ENCODE peak calls at places on chromosomes 5 and 9, in four cellular contexts. One of them, this sample, is unnamed.

GRCh38 chr9:4839470-4839912 is 46.7 kb downstream of the RCL1 start:
- DNase-seq in brain microvascular endothelial cell: peak; percentile 51
- DNase-seq in gastrocnemius medialis: no peak
- DNase-seq in GM23338: no peak
- DNase-seq in this sample: no peak

GRCh38 chr5:178107889-178108288 is 5.4 kb upstream of the N4BP3 start:
- DNase-seq in GM23338: peak; percentile 50
- DNase-seq in brain microvascular endothelial cell: no peak
- DNase-seq in gastrocnemius medialis: no peak
- DNase-seq in this sample: no peak

GRCh38 chr5:73701566-73701965 is 75.6 kb downstream of the ARHGEF28 start:
- DNase-seq in brain microvascular endothelial cell: no peak
- DNase-seq in GM23338: no peak
- DNase-seq in gastrocnemius medialis: no peak
- DNase-seq in this sample: no peak

GRCh38 chr9:122315534-122315933 is 50.9 kb downstream of the MRRF start:
- DNase-seq in brain microvascular endothelial cell: no peak
- DNase-seq in gastrocnemius medialis: no peak
- DNase-seq in GM23338: no peak
- DNase-seq in this sample: no peak

GRCh38 chr9:69425402-69425801 is 100.4 kb downstream of the ENTREP1 start:
- DNase-seq in GM23338: no peak
- DNase-seq in gastrocnemius medialis: no peak
- DNase-seq in brain microvascular endothelial cell: no peak
- DNase-seq in this sample: no peak

GRCh38 chr5:10662083-10662482 is 98.2 kb downstream of the ANKRD33B start:
- DNase-seq in brain microvascular endothelial cell: no peak
- DNase-seq in gastrocnemius medialis: no peak
- DNase-seq in GM23338: no peak
- DNase-seq in this sample: no peak

GRCh38 chr5:147507480-147508126 is 2.3 kb downstream of the DPYSL3 start:
- DNase-seq in GM23338: no peak
- DNase-seq in gastrocnemius medialis: no peak
- DNase-seq in brain microvascular endothelial cell: no peak
- DNase-seq in this sample: no peak

GRCh38 chr9:83296123-83296522 is 233.2 kb upstream of the RASEF start:
- DNase-seq in brain microvascular endothelial cell: peak; percentile 4
- DNase-seq in gastrocnemius medialis: no peak
- DNase-seq in GM23338: peak; percentile 21
- DNase-seq in this sample: no peak

GRCh38 chr5:5650949-5651348 is 228.5 kb downstream of the ICE1 start:
- DNase-seq in brain microvascular endothelial cell: no peak
- DNase-seq in GM23338: no peak
- DNase-seq in gastrocnemius medialis: no peak
- DNase-seq in this sample: no peak

GRCh38 chr9:3517377-3518048 is 8.3 kb downstream of the RFX3 start:
- DNase-seq in GM23338: no peak
- DNase-seq in gastrocnemius medialis: no peak
- DNase-seq in brain microvascular endothelial cell: no peak
- DNase-seq in this sample: no peak

GRCh38 chr5:152061095-152061494 is 136.4 kb upstream of the GLRA1 start:
- DNase-seq in GM23338: no peak
- DNase-seq in brain microvascular endothelial cell: no peak
- DNase-seq in gastrocnemius medialis: no peak
- DNase-seq in this sample: no peak

GRCh38 chr5:9721161-9721560 is 91.0 kb upstream of the TAS2R1 start:
- DNase-seq in brain microvascular endothelial cell: no peak
- DNase-seq in GM23338: no peak
- DNase-seq in gastrocnemius medialis: no peak
- DNase-seq in this sample: peak; percentile 91

GRCh38 chr9:135804588-135805421 is 102.5 kb downstream of the CAMSAP1 start:
- DNase-seq in brain microvascular endothelial cell: no peak
- DNase-seq in gastrocnemius medialis: no peak
- DNase-seq in GM23338: peak; percentile 65
- DNase-seq in this sample: no peak

GRCh38 chr9:71819115-71819739 is 50.9 kb upstream of the CEMIP2 start:
- DNase-seq in gastrocnemius medialis: no peak
- DNase-seq in brain microvascular endothelial cell: peak; percentile 26
- DNase-seq in GM23338: peak; percentile 59
- DNase-seq in this sample: no peak

GRCh38 chr5:77168187-77168883 is 42.1 kb upstream of the PDE8B start:
- DNase-seq in gastrocnemius medialis: peak; percentile 16
- DNase-seq in GM23338: no peak
- DNase-seq in brain microvascular endothelial cell: peak; percentile 56
- DNase-seq in this sample: peak; percentile 88

GRCh38 chr5:6603643-6604042 is 29.2 kb downstream of the NSUN2 start:
- DNase-seq in brain microvascular endothelial cell: no peak
- DNase-seq in GM23338: no peak
- DNase-seq in gastrocnemius medialis: no peak
- DNase-seq in this sample: no peak

GRCh38 chr5:65914644-65915196 is 11.7 kb upstream of the ERBIN start:
- DNase-seq in gastrocnemius medialis: no peak
- DNase-seq in brain microvascular endothelial cell: no peak
- DNase-seq in GM23338: no peak
- DNase-seq in this sample: no peak

GRCh38 chr5:4563400-4563799 is 576.7 kb upstream of the ADAMTS16 start:
- DNase-seq in GM23338: peak; percentile 89
- DNase-seq in gastrocnemius medialis: no peak
- DNase-seq in brain microvascular endothelial cell: no peak
- DNase-seq in this sample: no peak

GRCh38 chr5:41968153-41968723 is 43.2 kb downstream of the FBXO4 start:
- DNase-seq in GM23338: peak; percentile 5
- DNase-seq in brain microvascular endothelial cell: no peak
- DNase-seq in gastrocnemius medialis: no peak
- DNase-seq in this sample: no peak

GRCh38 chr9:105993051-105993854 is 298.9 kb downstream of the TMEM38B start:
- DNase-seq in gastrocnemius medialis: no peak
- DNase-seq in GM23338: no peak
- DNase-seq in brain microvascular endothelial cell: no peak
- DNase-seq in this sample: no peak

GRCh38 chr9:107874591-107875374 is 385.2 kb upstream of the KLF4 start:
- DNase-seq in brain microvascular endothelial cell: no peak
- DNase-seq in gastrocnemius medialis: no peak
- DNase-seq in GM23338: no peak
- DNase-seq in this sample: no peak

GRCh38 chr5:167608708-167609272 is 682.7 kb upstream of the WWC1 start:
- DNase-seq in gastrocnemius medialis: no peak
- DNase-seq in brain microvascular endothelial cell: no peak
- DNase-seq in GM23338: peak; percentile 5
- DNase-seq in this sample: no peak

GRCh38 chr5:38228914-38229313 is 29.4 kb upstream of the EGFLAM start:
- DNase-seq in brain microvascular endothelial cell: no peak
- DNase-seq in gastrocnemius medialis: no peak
- DNase-seq in GM23338: no peak
- DNase-seq in this sample: no peak

GRCh38 chr5:2186472-2187015 is 303.8 kb upstream of the IRX4 start:
- DNase-seq in GM23338: no peak
- DNase-seq in gastrocnemius medialis: no peak
- DNase-seq in brain microvascular endothelial cell: no peak
- DNase-seq in this sample: no peak

GRCh38 chr9:86470326-86470725 is 116.1 kb upstream of the TUT7 start:
- DNase-seq in GM23338: no peak
- DNase-seq in gastrocnemius medialis: no peak
- DNase-seq in brain microvascular endothelial cell: no peak
- DNase-seq in this sample: no peak

GRCh38 chr5:14665949-14666741 is 1.6 kb downstream of the OTULIN start:
- DNase-seq in brain microvascular endothelial cell: no peak
- DNase-seq in gastrocnemius medialis: no peak
- DNase-seq in GM23338: peak; percentile 44
- DNase-seq in this sample: no peak

GRCh38 chr5:135696317-135696716 is 117.5 kb upstream of the CXCL14 start:
- DNase-seq in GM23338: no peak
- DNase-seq in gastrocnemius medialis: no peak
- DNase-seq in brain microvascular endothelial cell: no peak
- DNase-seq in this sample: peak; percentile 66

GRCh38 chr5:34020717-34021116 is 12.9 kb upstream of the AMACR start:
- DNase-seq in brain microvascular endothelial cell: no peak
- DNase-seq in gastrocnemius medialis: no peak
- DNase-seq in GM23338: no peak
- DNase-seq in this sample: peak; percentile 37

GRCh38 chr9:26228273-26228672 is 550.0 kb upstream of the TUSC1 start:
- DNase-seq in gastrocnemius medialis: no peak
- DNase-seq in brain microvascular endothelial cell: no peak
- DNase-seq in GM23338: no peak
- DNase-seq in this sample: no peak

GRCh38 chr5:142737169-142737568 is 33.0 kb upstream of the ARHGAP26 start:
- DNase-seq in GM23338: no peak
- DNase-seq in brain microvascular endothelial cell: no peak
- DNase-seq in gastrocnemius medialis: no peak
- DNase-seq in this sample: no peak

GRCh38 chr9:137168907-137169763 is 716 bp downstream of the LRRC26 start:
- DNase-seq in GM23338: peak; percentile 89
- DNase-seq in brain microvascular endothelial cell: peak; percentile 7
- DNase-seq in gastrocnemius medialis: no peak
- DNase-seq in this sample: no peak
- H3K27me3 ChIP-seq in GM23338: peaks cover 67% of the 10 kb centered on the region
- H3K27me3 ChIP-seq in brain microvascular endothelial cell: peaks cover 76% of the 10 kb centered on the region
- H3K27me3 ChIP-seq in gastrocnemius medialis: peaks cover 67% of the 10 kb centered on the region
- H3K27me3 ChIP-seq in this sample: peaks cover 6% of the 10 kb centered on the region

GRCh38 chr9:13570521-13570974 is 291.1 kb upstream of the MPDZ start:
- DNase-seq in GM23338: no peak
- DNase-seq in brain microvascular endothelial cell: no peak
- DNase-seq in gastrocnemius medialis: no peak
- DNase-seq in this sample: no peak
- H3K27ac ChIP-seq in GM23338: no peak overlapping the region
- H3K27ac ChIP-seq in brain microvascular endothelial cell: no peak overlapping the region
- H3K27ac ChIP-seq in gastrocnemius medialis: peak overlapping the region; percentile 16
- H3K27ac ChIP-seq in this sample: peak overlapping the region; percentile 75

GRCh38 chr9:134785325-134786108 is 95.1 kb upstream of the FCN2 start:
- DNase-seq in gastrocnemius medialis: no peak
- DNase-seq in GM23338: no peak
- DNase-seq in brain microvascular endothelial cell: no peak
- DNase-seq in this sample: no peak

GRCh38 chr9:134784612-134785305 is 95.9 kb upstream of the FCN2 start:
- DNase-seq in gastrocnemius medialis: no peak
- DNase-seq in GM23338: peak; percentile 15
- DNase-seq in brain microvascular endothelial cell: no peak
- DNase-seq in this sample: no peak

GRCh38 chr9:134781895-134782294 is 98.7 kb upstream of the FCN2 start:
- DNase-seq in gastrocnemius medialis: no peak
- DNase-seq in brain microvascular endothelial cell: no peak
- DNase-seq in GM23338: peak; percentile 71
- DNase-seq in this sample: no peak

GRCh38 chr9:134783699-134784039 is 96.9 kb upstream of the FCN2 start:
- DNase-seq in brain microvascular endothelial cell: no peak
- DNase-seq in GM23338: no peak
- DNase-seq in gastrocnemius medialis: peak; percentile 15
- DNase-seq in this sample: no peak

DNA sequence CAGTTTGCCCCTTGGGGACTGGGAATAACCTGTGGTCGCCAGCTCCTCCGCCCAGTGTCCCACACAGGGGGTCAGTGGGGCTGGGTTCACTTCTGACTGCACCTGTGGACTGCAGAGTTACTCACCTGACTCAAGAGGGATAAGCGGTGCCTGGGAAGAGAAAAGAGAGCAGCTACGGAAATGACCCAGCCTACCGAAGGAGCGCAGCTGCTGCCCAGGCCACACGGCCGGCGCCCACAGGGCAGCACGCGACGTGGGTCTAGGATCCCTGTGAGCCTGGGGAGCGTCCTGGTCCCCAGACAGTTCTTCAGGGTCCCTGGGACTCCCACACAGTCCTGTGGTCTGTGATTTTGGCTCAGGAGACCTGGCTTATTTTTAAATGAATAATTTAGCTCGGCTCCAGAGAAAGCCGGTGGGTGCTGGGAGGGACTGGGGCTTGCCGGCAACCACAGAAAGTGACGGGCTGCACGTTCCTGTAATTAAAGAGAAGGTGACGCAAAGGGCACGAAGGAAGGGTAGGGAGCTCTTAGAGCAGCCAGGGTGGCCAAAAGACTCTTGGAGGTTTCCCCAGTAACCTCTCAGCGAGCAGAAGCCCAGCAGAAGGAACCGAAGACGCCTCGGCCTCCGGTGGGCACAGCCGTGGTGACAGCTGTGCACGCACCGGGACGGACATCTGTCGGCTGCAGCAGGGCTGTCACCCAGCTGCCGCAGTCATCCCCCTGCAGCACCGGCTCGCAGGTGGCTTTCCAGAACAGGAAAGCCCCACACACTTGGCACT is 97.5 kb upstream of the FCN2 start:
- DNase-seq in GM23338: no peak
- DNase-seq in brain microvascular endothelial cell: no peak
- DNase-seq in gastrocnemius medialis: no peak
- DNase-seq in this sample: no peak
- H3K27me3 ChIP-seq in GM23338: no peaks in the 10 kb centered on the region
- H3K27me3 ChIP-seq in brain microvascular endothelial cell: no peaks in the 10 kb centered on the region
- H3K27me3 ChIP-seq in gastrocnemius medialis: peaks cover 2% of the 10 kb centered on the region
- H3K27me3 ChIP-seq in this sample: no peaks in the 10 kb centered on the region

DNA sequence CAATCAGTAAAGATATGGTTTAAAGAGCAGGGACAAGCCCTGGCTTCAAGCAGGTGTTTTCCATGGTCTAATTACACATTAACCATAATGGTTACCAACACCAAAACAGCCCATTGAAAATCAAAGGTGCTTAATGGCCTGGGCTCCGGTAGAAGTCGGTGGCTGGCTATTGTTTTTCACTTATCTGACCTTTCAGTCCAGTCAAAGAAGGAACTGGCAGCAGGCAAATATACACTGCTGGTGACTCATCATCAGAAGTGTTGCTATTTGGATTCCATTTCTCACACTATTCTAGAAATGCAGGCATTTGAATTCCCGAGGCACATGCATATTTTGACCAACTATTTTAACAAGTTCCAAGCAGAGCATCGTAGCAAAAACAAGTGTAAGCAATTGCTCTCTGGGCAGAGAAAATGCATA is 26.3 kb upstream of the GABRP start:
- DNase-seq in brain microvascular endothelial cell: peak; percentile 59
- DNase-seq in gastrocnemius medialis: no peak
- DNase-seq in GM23338: no peak
- DNase-seq in this sample: no peak
- H3K27ac ChIP-seq in brain microvascular endothelial cell: no peak overlapping the region
- H3K27ac ChIP-seq in gastrocnemius medialis: no peak overlapping the region
- H3K27ac ChIP-seq in GM23338: no peak overlapping the region
- H3K27ac ChIP-seq in this sample: peak overlapping the region; percentile 42

This sample was measured in esophagus muscularis mucosa.